ENCODE peak calls at places on chromosome 22, in four cellular contexts. D is HCT116, P is GM12878, U is K562. C is an unnamed sample.

GRCh38 chr22:43995057-43995685 is 28.9 kb upstream of the PARVB start:
- DNase-seq in P (no peak), D (no peak), U (no peak), C (no peak)

GRCh38 chr22:17948101-17948500 is 76.3 kb downstream of the MICAL3 start:
- DNase-seq in U (no peak), D (no peak), P (no peak), C (no peak)

GRCh38 chr22:19875061-19875530 is 20.4 kb upstream of the GNB1L start:
- DNase-seq in D (no peak), P (no peak), U (no peak), C (no peak)

GRCh38 chr22:32389685-32390084 is 22.4 kb downstream of the RTCB start:
- DNase-seq in P (no peak), U (no peak), D (no peak), C (peak; percentile 59)

GRCh38 chr22:39309364-39309861 is 10.0 kb downstream of the RPL3 start:
- DNase-seq in U (no peak), D (no peak), P (no peak), C (peak; percentile 81)

GRCh38 chr22:19648419-19648929 is 65.8 kb upstream of the SEPTIN5 start:
- DNase-seq in D (peak; percentile 13), P (no peak), U (peak; percentile 51), C (no peak)

GRCh38 chr22:45218974-45219373 is 21.7 kb downstream of the KIAA0930 start:
- DNase-seq in U (no peak), D (no peak), P (peak; percentile 20), C (no peak)

GRCh38 chr22:41096391-41096790 is 4.0 kb downstream of the EP300 start:
- DNase-seq in U (no peak), P (no peak), D (no peak), C (no peak)

GRCh38 chr22:42680648-42681047 is 31.5 kb upstream of the CYB5R3 start:
- DNase-seq in D (peak; percentile 66), U (no peak), P (no peak), C (no peak)

GRCh38 chr22:40434101-40434500 is 63.7 kb downstream of the SGSM3 start:
- DNase-seq in U (no peak), P (no peak), D (no peak), C (no peak)

GRCh38 chr22:44192098-44192810 is 11.5 kb downstream of the PARVG start:
- DNase-seq in D (peak; percentile 60), U (peak; percentile 82), P (no peak), C (peak; percentile 91)

GRCh38 chr22:48719978-48720661 is 1107.6 kb downstream of the BRD1 start:
- DNase-seq in P (no peak), U (peak; percentile 72), D (no peak), C (no peak)

GRCh38 chr22:48270731-48271130 is 1508.3 kb downstream of the TBC1D22A start:
- DNase-seq in D (no peak), U (no peak), P (no peak), C (no peak)

GRCh38 chr22:38792833-38793232 is 1.1 kb downstream of the DNAL4 start:
- DNase-seq in P (no peak), U (peak; percentile 14), D (no peak), C (no peak)

GRCh38 chr22:48708558-48709245 is 1119.0 kb downstream of the BRD1 start:
- DNase-seq in P (no peak), U (no peak), D (no peak), C (no peak)

GRCh38 chr22:43847376-43848289 is 14.7 kb downstream of the SULT4A1 start:
- DNase-seq in D (no peak), P (no peak), U (no peak), C (no peak)

GRCh38 chr22:42376721-42377177 is 55.5 kb downstream of the NFAM1 start:
- DNase-seq in P (no peak), D (no peak), U (peak; percentile 32), C (no peak)

GRCh38 chr22:32544953-32545558 is 70.4 kb downstream of the FBXO7 start:
- DNase-seq in D (no peak), U (no peak), P (no peak), C (no peak)

GRCh38 chr22:19019029-19019678 is 83.1 kb upstream of the PRODH start:
- DNase-seq in P (no peak), U (no peak), D (no peak), C (no peak)

GRCh38 chr22:45009881-45010531 is at the start of gene PHF21B:
- DNase-seq in U (peak; percentile 75), P (no peak), D (no peak), C (peak; percentile 91)

GRCh38 chr22:49269371-49269770 is 558.3 kb downstream of the BRD1 start:
- DNase-seq in P (no peak), D (no peak), U (no peak), C (peak; percentile 53)

GRCh38 chr22:32411388-32411787 is 659 bp downstream of the RTCB start:
- DNase-seq in P (no peak), D (no peak), U (peak; percentile 10), C (no peak)

GRCh38 chr22:38257650-38258246 is 15.1 kb downstream of the TMEM184B start:
- DNase-seq in U (no peak), P (no peak), D (no peak), C (no peak)

GRCh38 chr22:43014062-43014875 is 680 bp downstream of the PACSIN2 start:
- DNase-seq in P (no peak), D (no peak), U (peak; percentile 48), C (peak; percentile 75)

GRCh38 chr22:47802446-47802845 is 1040.0 kb downstream of the TBC1D22A start:
- DNase-seq in D (no peak), P (no peak), U (no peak), C (no peak)

GRCh38 chr22:48953830-48954229 is 873.8 kb downstream of the BRD1 start:
- DNase-seq in U (no peak), D (no peak), P (no peak), C (no peak)

GRCh38 chr22:41928416-41929157 is 2.0 kb upstream of the TNFRSF13C start:
- DNase-seq in P (no peak), U (no peak), D (no peak), C (no peak)

GRCh38 chr22:17638182-17638431 is 450 bp upstream of the BCL2L13 start:
- DNase-seq in P (no peak), U (no peak), D (no peak), C (no peak)

GRCh38 chr22:49295465-49295743 is 532.3 kb downstream of the BRD1 start:
- DNase-seq in P (no peak), D (no peak), U (no peak), C (no peak)

GRCh38 chr22:34973926-34974325 is 92.0 kb upstream of the ISX start:
- DNase-seq in D (no peak), P (no peak), U (no peak), C (no peak)

GRCh38 chr22:19605508-19606331 is 81.5 kb upstream of the CLDN5 start:
- DNase-seq in P (no peak), D (no peak), U (peak; percentile 40), C (no peak)

GRCh38 chr22:45290410-45290936 is 5.7 kb downstream of the UPK3A start:
- DNase-seq in U (no peak), P (no peak), D (peak; percentile 64), C (no peak)

GRCh38 chr22:49081261-49081666 is 746.4 kb downstream of the BRD1 start:
- DNase-seq in U (no peak), D (no peak), P (no peak), C (no peak)

GRCh38 chr22:48498526-48499331 is 1328.9 kb downstream of the BRD1 start:
- DNase-seq in D (no peak), U (no peak), P (no peak), C (no peak)

GRCh38 chr22:35561796-35562526 is 21.3 kb downstream of the RASD2 start:
- DNase-seq in P (no peak), U (peak; percentile 48), D (peak; percentile 70), C (no peak)

GRCh38 chr22:28054622-28054871 is 135.5 kb upstream of the PITPNB start:
- DNase-seq in P (no peak), U (no peak), D (no peak), C (no peak)

GRCh38 chr22:28053871-28054621 is 135.0 kb upstream of the PITPNB start:
- DNase-seq in P (no peak), D (no peak), U (no peak), C (no peak)

GRCh38 chr22:28051787-28052356 is 132.8 kb upstream of the PITPNB start:
- DNase-seq in P (no peak), U (peak; percentile 41), D (peak; percentile 29), C (peak; percentile 92)

GRCh38 chr22:28051091-28051786 is 132.2 kb upstream of the PITPNB start:
- DNase-seq in U (no peak), D (no peak), P (no peak), C (no peak)

DNA sequence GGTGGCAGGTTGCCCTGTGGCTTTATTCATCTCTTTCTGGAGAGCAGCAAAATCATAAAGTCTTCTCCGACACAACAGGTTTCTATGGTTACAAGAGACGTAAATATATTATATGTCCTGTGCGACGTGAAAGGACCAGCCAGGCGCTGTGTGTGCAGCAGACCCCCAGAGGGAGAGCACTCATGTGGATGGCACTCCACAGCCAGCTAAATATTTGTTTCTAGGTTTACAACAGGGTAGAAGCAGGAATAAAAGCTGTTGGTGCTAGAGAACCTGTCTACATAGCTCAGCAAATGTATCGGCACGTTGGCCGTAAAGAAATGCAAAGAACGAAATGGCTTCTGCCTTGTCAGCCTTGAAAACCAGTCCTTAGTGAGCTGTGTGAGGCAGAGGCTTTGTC is 133.8 kb upstream of the PITPNB start:
- DNase-seq in U (no peak), D (no peak), P (no peak), C (no peak)
- TF ChIP-seq POLR2AphosphoS5 in U (no peak), D (no peak), P (no peak), C (no peak)

GRCh38 chr22:46390652-46391301 is 55.3 kb downstream of the TRMU start:
- DNase-seq in U (peak; percentile 39), D (no peak), P (no peak), C (no peak)
- TF ChIP-seq CEBPB in U (no peak), D (no peak), P (no peak), C (no peak)

DNA sequence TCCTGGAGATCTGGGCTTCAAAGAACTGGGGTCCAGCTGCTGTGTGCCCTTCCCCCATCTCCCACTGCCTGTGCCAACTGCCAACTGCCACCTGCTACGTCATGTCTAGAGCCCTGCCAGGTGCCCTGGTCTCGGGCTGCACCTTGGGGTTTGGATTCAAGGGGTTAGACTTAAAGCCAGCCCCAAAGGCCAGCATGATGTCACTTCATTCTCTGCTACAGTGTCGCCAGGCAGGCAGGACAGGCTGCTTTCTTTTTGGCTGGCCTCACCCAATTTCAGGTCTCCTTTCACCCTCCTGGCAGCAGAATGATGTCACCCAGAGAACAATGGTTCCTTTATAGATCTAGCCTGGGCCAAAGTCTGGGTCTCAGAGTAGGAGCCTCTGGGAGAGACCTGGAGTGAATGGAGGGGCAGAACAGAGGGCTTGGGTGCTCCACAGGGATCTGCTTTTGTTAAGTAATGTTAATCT is 79.5 kb upstream of the CRYBB3 start:
- DNase-seq in D (peak; percentile 79), U (no peak), P (no peak), C (no peak)
- TF ChIP-seq POLR2AphosphoS5 in D (no peak), U (no peak), P (no peak), C (no peak)

DNA sequence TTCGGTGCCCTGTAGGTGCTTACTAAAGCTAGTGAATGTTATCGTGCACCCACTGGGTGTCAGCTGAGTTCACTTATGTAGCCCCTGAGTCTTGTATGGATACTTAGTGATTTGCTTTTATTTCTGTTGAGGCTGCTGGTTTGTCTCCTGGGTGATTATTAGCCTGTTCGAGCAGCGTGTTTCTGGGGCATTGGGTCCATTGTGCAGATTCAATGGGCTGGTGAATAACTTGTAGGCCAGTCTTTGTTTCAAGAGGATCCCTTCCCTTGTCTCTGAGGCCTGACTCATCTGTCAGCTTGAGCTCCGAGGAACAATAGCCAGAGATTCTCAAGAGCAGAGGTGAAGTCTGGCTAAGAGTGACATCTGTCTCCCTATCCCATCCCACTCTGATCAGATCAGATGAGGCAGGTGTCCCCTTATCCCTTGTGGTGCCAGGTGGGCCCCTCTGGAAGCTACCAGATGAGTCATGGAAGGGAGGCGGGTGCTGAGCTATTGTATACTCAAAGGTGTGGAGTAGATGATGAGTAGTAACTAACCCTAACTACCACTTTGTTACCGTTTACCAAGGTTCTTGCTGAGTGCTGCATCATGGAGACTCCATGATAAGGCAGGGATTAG is 3.7 kb downstream of the MIAT start:
- DNase-seq in U (no peak), D (no peak), P (no peak), C (no peak)
- TF ChIP-seq CEBPB in U (no peak), D (no peak), P (no peak), C (no peak)